ENCODE peak calls at places on chromosomes 4 and X, in nine cellular contexts. A is stimulated activated CD8-positive, alpha-beta memory T cell treated with anti-CD3 and anti-CD28 coated beads, Interleukin-4, amount 100 ng/mL, for 1 hour; O is astrocyte of the hippocampus; W is NCI-H2029; F is NCI-H1930; Q is ecto neural progenitor cell; J is NCI-H2081; D is NCI-H187 treated with DMSO at 0.1 percent for 48 hours; R is AG20443. N is an unnamed sample.

GRCh38 chr4:90528551-90528950 is 401.4 kb downstream of the CCSER1 start:
- DNase-seq in A (no peak), O (no peak), W (no peak), F (no peak), Q (no peak), J (no peak), D (no peak), R (no peak), N (no peak)

GRCh38 chr4:19729873-19730735 is 521.6 kb upstream of the SLIT2 start:
- DNase-seq in A (no peak), O (no peak), W (no peak), F (no peak), Q (no peak), J (no peak), D (no peak), R (peak), N (no peak)

GRCh38 chr4:147017081-147017480 is 71.4 kb upstream of the TTC29 start:
- DNase-seq in A (no peak), O (no peak), W (no peak), F (no peak), Q (no peak), J (no peak), D (no peak), R (no peak), N (no peak)

GRCh38 chr4:149176019-149176418 is 639.6 kb downstream of the IQCM start:
- DNase-seq in A (no peak), O (no peak), W (no peak), F (no peak), Q (no peak), J (no peak), D (no peak), R (no peak), N (no peak)

GRCh38 chrX:1564750-1565683 is 26.4 kb upstream of the AKAP17A start:
- DNase-seq in A (no peak), O (no peak), W (no peak), F (no peak), Q (no peak), J (no peak), D (no peak), R (no peak), N (no peak)

GRCh38 chr4:163816494-163816893 is 322.0 kb downstream of the TMA16 start:
- DNase-seq in A (no peak), O (no peak), W (no peak), F (no peak), Q (no peak), J (no peak), D (no peak), R (no peak), N (no peak)

GRCh38 chr4:107035711-107036601 is at the start of gene DKK2:
- DNase-seq in A (no peak), O (peak), W (no peak), F (no peak), Q (peak), J (no peak), D (no peak), R (peak), N (no peak)

GRCh38 chrX:133362538-133362937 is 52.8 kb downstream of the GPC4 start:
- DNase-seq in A (no peak), O (no peak), W (no peak), F (no peak), Q (no peak), J (no peak), D (no peak), R (no peak), N (no peak)

GRCh38 chrX:129769467-129770154 is 10.1 kb upstream of the SASH3 start:
- DNase-seq in A (peak), O (peak), W (no peak), F (no peak), Q (no peak), J (no peak), D (no peak), R (no peak), N (no peak)

GRCh38 chr4:6020633-6021032 is 2.4 kb upstream of the C4orf50 start:
- DNase-seq in A (no peak), O (no peak), W (no peak), F (no peak), Q (no peak), J (no peak), D (no peak), R (no peak), N (no peak)

GRCh38 chr4:39422247-39422646 is 15.5 kb downstream of the KLB start:
- DNase-seq in A (no peak), O (no peak), W (no peak), F (no peak), Q (no peak), J (no peak), D (no peak), R (no peak), N (no peak)

GRCh38 chr4:81811562-81812293 is 340.0 kb upstream of the RASGEF1B start:
- DNase-seq in A (no peak), O (no peak), W (no peak), F (peak), Q (no peak), J (no peak), D (no peak), R (no peak), N (no peak)

GRCh38 chr4:146342600-146343192 is 128.4 kb downstream of the REELD1 start:
- DNase-seq in A (no peak), O (peak), W (no peak), F (peak), Q (no peak), J (peak), D (no peak), R (peak), N (no peak)

GRCh38 chr4:154560824-154561231 is 2.0 kb upstream of the FGB start:
- DNase-seq in A (no peak), O (peak), W (no peak), F (no peak), Q (no peak), J (no peak), D (no peak), R (no peak), N (no peak)

GRCh38 chrX:131067846-131068745 is 9.9 kb downstream of the ARHGAP36 start:
- DNase-seq in A (no peak), O (no peak), W (no peak), F (no peak), Q (peak), J (no peak), D (no peak), R (no peak), N (no peak)

GRCh38 chrX:118727686-118728339 is 407 bp downstream of the IL13RA1 start:
- DNase-seq in A (no peak), O (peak), W (no peak), F (no peak), Q (no peak), J (no peak), D (no peak), R (peak), N (no peak)

GRCh38 chrX:47093248-47093647 is 15.0 kb downstream of the RGN start:
- DNase-seq in A (no peak), O (peak), W (no peak), F (peak), Q (no peak), J (peak), D (no peak), R (peak), N (no peak)

GRCh38 chrX:63275127-63275526 is 76.0 kb downstream of the SPIN4 start:
- DNase-seq in A (no peak), O (no peak), W (no peak), F (no peak), Q (no peak), J (no peak), D (no peak), R (peak), N (no peak)

GRCh38 chr4:152310223-152310622 is 225.7 kb downstream of the FBXW7 start:
- DNase-seq in A (no peak), O (peak), W (peak), F (no peak), Q (no peak), J (no peak), D (no peak), R (peak), N (no peak)

GRCh38 chr4:17494258-17494657 is 17.6 kb downstream of the QDPR start:
- DNase-seq in A (no peak), O (peak), W (no peak), F (no peak), Q (no peak), J (no peak), D (no peak), R (peak), N (no peak)

GRCh38 chrX:41304178-41304577 is 29.8 kb upstream of the DDX3X start:
- DNase-seq in A (no peak), O (no peak), W (no peak), F (no peak), Q (no peak), J (no peak), D (no peak), R (no peak), N (no peak)

GRCh38 chr4:18167831-18168230 is 146.3 kb upstream of the LCORL start:
- DNase-seq in A (no peak), O (no peak), W (no peak), F (no peak), Q (no peak), J (no peak), D (no peak), R (no peak), N (no peak)

GRCh38 chr4:146073517-146073916 is 102.0 kb upstream of the LSM6 start:
- DNase-seq in A (no peak), O (no peak), W (no peak), F (no peak), Q (no peak), J (no peak), D (no peak), R (peak), N (no peak)